ENCODE peak calls at places on chromosomes 6 and 20, in six cellular contexts. One of them, this sample, is unnamed.

GRCh38 chr6:56370127-56370540 is 122.8 kb upstream of the COL21A1 start:
- DNase-seq in effector memory CD8-positive, alpha-beta T cell: no peak
- DNase-seq in stromal cell of bone marrow: no peak
- DNase-seq in NCI-H2081: peak
- DNase-seq in globus pallidus: no peak
- DNase-seq in C1 segment of cervical spinal cord: no peak
- DNase-seq in this sample: no peak

GRCh38 chr20:62706857-62707256 is 1.8 kb upstream of the NTSR1 start:
- DNase-seq in effector memory CD8-positive, alpha-beta T cell: no peak
- DNase-seq in stromal cell of bone marrow: no peak
- DNase-seq in NCI-H2081: no peak
- DNase-seq in globus pallidus: no peak
- DNase-seq in C1 segment of cervical spinal cord: no peak
- DNase-seq in this sample: no peak

GRCh38 chr6:42429042-42429574 is 22.6 kb downstream of the TRERF1 start:
- DNase-seq in effector memory CD8-positive, alpha-beta T cell: no peak
- DNase-seq in stromal cell of bone marrow: no peak
- DNase-seq in NCI-H2081: no peak
- DNase-seq in globus pallidus: no peak
- DNase-seq in C1 segment of cervical spinal cord: no peak
- DNase-seq in this sample: no peak

GRCh38 chr6:5305968-5306626 is 44.8 kb downstream of the FARS2 start:
- DNase-seq in effector memory CD8-positive, alpha-beta T cell: no peak
- DNase-seq in stromal cell of bone marrow: peak
- DNase-seq in NCI-H2081: no peak
- DNase-seq in globus pallidus: no peak
- DNase-seq in C1 segment of cervical spinal cord: no peak
- DNase-seq in this sample: no peak

GRCh38 chr20:60057123-60057865 is 99.1 kb downstream of the CDH26 start:
- DNase-seq in effector memory CD8-positive, alpha-beta T cell: peak
- DNase-seq in stromal cell of bone marrow: peak
- DNase-seq in NCI-H2081: peak
- DNase-seq in globus pallidus: peak
- DNase-seq in C1 segment of cervical spinal cord: peak
- DNase-seq in this sample: no peak

GRCh38 chr6:46221221-46221793 is 50.5 kb upstream of the ENPP5 start:
- DNase-seq in effector memory CD8-positive, alpha-beta T cell: peak
- DNase-seq in stromal cell of bone marrow: peak
- DNase-seq in NCI-H2081: peak
- DNase-seq in globus pallidus: peak
- DNase-seq in C1 segment of cervical spinal cord: no peak
- DNase-seq in this sample: peak

GRCh38 chr20:25084616-25085187 is 2.8 kb upstream of the VSX1 start:
- DNase-seq in effector memory CD8-positive, alpha-beta T cell: no peak
- DNase-seq in stromal cell of bone marrow: no peak
- DNase-seq in NCI-H2081: no peak
- DNase-seq in globus pallidus: no peak
- DNase-seq in C1 segment of cervical spinal cord: no peak
- DNase-seq in this sample: no peak

GRCh38 chr20:22717466-22717865 is 133.1 kb upstream of the FOXA2 start:
- DNase-seq in effector memory CD8-positive, alpha-beta T cell: no peak
- DNase-seq in stromal cell of bone marrow: no peak
- DNase-seq in NCI-H2081: no peak
- DNase-seq in globus pallidus: no peak
- DNase-seq in C1 segment of cervical spinal cord: no peak
- DNase-seq in this sample: no peak

GRCh38 chr6:125612400-125612846 is 137.0 kb upstream of the HEY2 start:
- DNase-seq in effector memory CD8-positive, alpha-beta T cell: no peak
- DNase-seq in stromal cell of bone marrow: no peak
- DNase-seq in NCI-H2081: peak
- DNase-seq in globus pallidus: no peak
- DNase-seq in C1 segment of cervical spinal cord: no peak
- DNase-seq in this sample: no peak

GRCh38 chr6:149854532-149854931 is 9.6 kb downstream of the LRP11 start:
- DNase-seq in effector memory CD8-positive, alpha-beta T cell: no peak
- DNase-seq in stromal cell of bone marrow: no peak
- DNase-seq in NCI-H2081: no peak
- DNase-seq in globus pallidus: no peak
- DNase-seq in C1 segment of cervical spinal cord: no peak
- DNase-seq in this sample: no peak

GRCh38 chr6:11770546-11771466 is 7.8 kb downstream of the ADTRP start:
- DNase-seq in effector memory CD8-positive, alpha-beta T cell: no peak
- DNase-seq in stromal cell of bone marrow: peak
- DNase-seq in NCI-H2081: no peak
- DNase-seq in globus pallidus: peak
- DNase-seq in C1 segment of cervical spinal cord: peak
- DNase-seq in this sample: peak

GRCh38 chr20:41168281-41169183 is 31.2 kb downstream of the PLCG1 start:
- DNase-seq in effector memory CD8-positive, alpha-beta T cell: no peak
- DNase-seq in stromal cell of bone marrow: no peak
- DNase-seq in NCI-H2081: no peak
- DNase-seq in globus pallidus: no peak
- DNase-seq in C1 segment of cervical spinal cord: no peak
- DNase-seq in this sample: no peak

This sample was measured in AG09309.